ENCODE peak calls at places on chromosomes 7 and 10, in six cellular contexts. E is fibroblast of lung, X is fibroblast of gingiva, G is B cell, I is fibroblast of pulmonary artery, C is mucosa of gallbladder. F is an unnamed sample.

GRCh38 chr7:99478464-99479440 is 6.1 kb downstream of the ZNF789 start:
- DNase-seq in X (no peak), C (no peak), I (no peak), E (no peak), G (no peak), F (no peak)

GRCh38 chr10:25465582-25466372 is 291.0 kb downstream of the GPR158 start:
- DNase-seq in C (no peak), E (no peak), X (no peak), I (no peak), G (no peak), F (no peak)

GRCh38 chr7:20288036-20288435 is 42.7 kb upstream of the ITGB8 start:
- DNase-seq in X (no peak), I (no peak), C (no peak), E (peak), G (no peak), F (no peak)

GRCh38 chr10:125779403-125780327 is 4.0 kb upstream of the MMP21 start:
- DNase-seq in C (no peak), X (peak), E (no peak), I (no peak), G (no peak), F (no peak)

GRCh38 chr10:88245974-88246511 is 337.1 kb downstream of the RNLS start:
- DNase-seq in G (no peak), X (no peak), C (no peak), E (peak), I (peak), F (peak)

GRCh38 chr10:90723416-90724068 is 134.3 kb downstream of the HTR7 start:
- DNase-seq in E (no peak), G (no peak), I (no peak), C (no peak), X (no peak), F (no peak)

GRCh38 chr7:153475240-153475639 is 577.0 kb upstream of the DPP6 start:
- DNase-seq in G (no peak), I (no peak), X (no peak), E (no peak), C (no peak), F (no peak)

GRCh38 chr7:155699180-155699579 is 54.7 kb downstream of the RBM33 start:
- DNase-seq in C (no peak), E (no peak), G (no peak), I (no peak), X (no peak), F (no peak)

GRCh38 chr10:89502556-89502955 is 32.8 kb downstream of the SLC16A12 start:
- DNase-seq in X (peak), C (no peak), G (no peak), E (peak), I (peak), F (peak)

GRCh38 chr10:125276137-125276536 is 115.8 kb upstream of the CTBP2 start:
- DNase-seq in X (no peak), G (no peak), C (no peak), I (no peak), E (no peak), F (no peak)

GRCh38 chr7:41272664-41273063 is 430.2 kb downstream of the INHBA start:
- DNase-seq in C (no peak), I (no peak), G (no peak), E (no peak), X (no peak), F (no peak)

GRCh38 chr7:107937514-107937913 is 46.5 kb downstream of the DLD start:
- DNase-seq in C (no peak), G (no peak), E (no peak), X (no peak), I (no peak), F (no peak)

GRCh38 chr10:116891208-116891607 is 41.9 kb downstream of the ENO4 start:
- DNase-seq in C (no peak), G (no peak), I (peak), X (peak), E (peak), F (peak)

GRCh38 chr10:91350651-91351081 is 59.5 kb upstream of the HECTD2 start:
- DNase-seq in C (no peak), G (no peak), X (no peak), E (peak), I (peak), F (peak)